ENCODE peak calls at places on chromosome 20, in eight cellular contexts. A is lower lobe of right lung, W is GM23338, H is choroid plexus epithelial cell, V is fibroblast of mammary gland, L is HepG2, F is stomach, G is left lung. C is an unnamed sample.

GRCh38 chr20:25551413-25552210 is 33.7 kb downstream of the NINL start:
- DNase-seq in L (no peak), F (no peak), V (peak; percentile 31), G (no peak), H (no peak), A (no peak), W (no peak), C (no peak)

GRCh38 chr20:1674361-1674760 is 16.8 kb upstream of the SIRPG start:
- DNase-seq in L (no peak), W (no peak), V (no peak), G (no peak), H (no peak), A (no peak), F (peak; percentile 29), C (no peak)

GRCh38 chr20:40810336-40810735 is 121.3 kb upstream of the MAFB start:
- DNase-seq in L (no peak), V (no peak), F (no peak), H (no peak), A (no peak), G (no peak), W (no peak), C (peak; percentile 42)

GRCh38 chr20:53692465-53693067 is 98.9 kb upstream of the ZNF217 start:
- DNase-seq in L (no peak), A (no peak), H (no peak), V (peak; percentile 94), F (no peak), G (no peak), W (no peak), C (no peak)

GRCh38 chr20:21105429-21106170 is 558 bp downstream of the LINC00237 start:
- DNase-seq in V (no peak), G (peak; percentile 74), W (peak; percentile 83), A (no peak), H (no peak), L (no peak), F (no peak), C (peak; percentile 71)

GRCh38 chr20:37251836-37252477 is 9.7 kb downstream of the GHRH start:
- DNase-seq in H (no peak), W (peak; percentile 66), F (no peak), L (no peak), G (no peak), A (no peak), V (no peak), C (no peak)

GRCh38 chr20:32965581-32966373 is 38.5 kb downstream of the SUN5 start:
- DNase-seq in V (no peak), W (no peak), F (peak; percentile 22), L (no peak), G (no peak), A (no peak), H (no peak), C (peak; percentile 63)

GRCh38 chr20:58228484-58229197 is at the start of gene ANKRD60:
- DNase-seq in V (peak; percentile 67), A (no peak), F (no peak), W (peak; percentile 83), G (no peak), L (no peak), H (peak; percentile 63), C (no peak)

GRCh38 chr20:13873814-13874213 is 89.0 kb downstream of the NDUFAF5 start:
- DNase-seq in A (no peak), F (no peak), H (no peak), W (peak; percentile 34), V (no peak), G (no peak), L (no peak), C (no peak)

GRCh38 chr20:13865825-13866351 is 81.1 kb downstream of the NDUFAF5 start:
- DNase-seq in H (no peak), V (peak; percentile 82), W (no peak), A (no peak), G (no peak), F (no peak), L (no peak), C (no peak)

GRCh38 chr20:13868331-13868730 is 83.5 kb downstream of the NDUFAF5 start:
- DNase-seq in F (no peak), W (no peak), H (peak; percentile 3), V (peak; percentile 83), A (no peak), G (no peak), L (no peak), C (no peak)

GRCh38 chr20:13874269-13875158 is 89.7 kb downstream of the NDUFAF5 start:
- DNase-seq in V (no peak), W (peak; percentile 74), A (no peak), L (no peak), G (no peak), H (no peak), F (no peak), C (no peak)

GRCh38 chr20:13870349-13870748 is 85.5 kb downstream of the NDUFAF5 start:
- DNase-seq in H (no peak), V (no peak), A (no peak), G (no peak), W (peak; percentile 55), F (no peak), L (peak; percentile 21), C (no peak)
- TF ChIP-seq CTCF in H (no peak), V (no peak), A (no peak), G (no peak), W (peak; percentile 52), F (no peak), L (peak; percentile 40), C (no peak)

DNA sequence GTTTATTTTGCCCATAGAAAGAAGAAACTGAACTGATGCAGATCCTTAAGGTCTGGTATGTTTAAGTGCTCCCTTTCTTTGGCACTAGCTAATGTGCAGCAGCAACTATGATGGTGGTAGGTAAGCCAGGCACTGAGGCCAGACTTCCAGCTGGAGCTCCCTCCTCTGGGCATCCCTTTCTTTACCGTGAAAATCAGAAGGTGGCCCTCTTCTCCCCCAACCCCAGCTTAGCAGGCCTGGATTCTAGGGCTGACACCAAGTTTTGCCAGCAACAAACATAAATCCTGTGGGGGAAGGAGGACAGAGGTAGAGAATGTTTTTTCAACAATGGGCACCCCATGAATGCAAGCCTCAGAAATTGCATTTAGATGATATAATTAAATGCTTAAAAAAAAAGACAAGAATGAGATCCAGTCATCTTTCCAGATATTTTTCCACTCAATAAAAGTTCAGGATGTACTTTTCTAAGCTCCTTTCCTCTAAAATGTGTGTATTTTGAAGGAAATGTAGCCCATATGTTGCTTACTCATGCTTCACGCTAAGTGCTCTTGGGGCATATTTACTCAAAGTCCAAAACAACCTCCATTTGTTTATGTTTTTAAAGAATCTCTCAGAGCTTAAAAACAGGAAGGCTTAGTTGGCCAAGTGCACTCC is 123.9 kb upstream of the NXT1 start:
- DNase-seq in L (no peak), H (no peak), F (no peak), V (peak; percentile 82), W (no peak), G (no peak), A (no peak), C (no peak)
- TF ChIP-seq CTCF in L (no peak), H (no peak), F (no peak), V (no peak), W (no peak), G (no peak), A (no peak), C (no peak)

GRCh38 chr20:13493143-13493542 is 145.6 kb downstream of the TASP1 start:
- DNase-seq in G (no peak), F (no peak), W (peak; percentile 50), L (no peak), H (no peak), A (no peak), V (no peak), C (no peak)

GRCh38 chr20:13486694-13487093 is 152.0 kb downstream of the TASP1 start:
- DNase-seq in A (no peak), H (peak; percentile 10), G (no peak), F (no peak), V (peak; percentile 21), W (no peak), L (no peak), C (no peak)

GRCh38 chr20:13487202-13487601 is 151.5 kb downstream of the TASP1 start:
- DNase-seq in V (peak; percentile 23), W (no peak), G (no peak), L (no peak), H (no peak), A (no peak), F (no peak), C (no peak)

GRCh38 chr20:13494019-13494418 is 144.7 kb downstream of the TASP1 start:
- DNase-seq in G (no peak), F (no peak), L (no peak), V (peak; percentile 59), H (peak; percentile 42), A (no peak), W (no peak), C (no peak)

GRCh38 chr20:13492001-13492480 is 146.7 kb downstream of the TASP1 start:
- DNase-seq in F (no peak), A (no peak), V (peak; percentile 87), L (no peak), G (no peak), H (peak; percentile 84), W (peak; percentile 89), C (no peak)
- TF ChIP-seq CTCF in F (no peak), A (no peak), V (peak; percentile 4), L (no peak), G (peak; percentile 4), H (peak; percentile 24), W (no peak), C (peak; percentile 69)

GRCh38 chr20:50190251-50191064 is at the start of gene CEBPB:
- DNase-seq in A (peak; percentile 94), L (peak; percentile 90), V (peak; percentile 84), W (peak; percentile 95), G (peak; percentile 98), F (peak; percentile 94), H (peak; percentile 93), C (peak; percentile 97)

GRCh38 chr20:50192364-50193168 is 1.9 kb downstream of the CEBPB start:
- DNase-seq in L (peak; percentile 92), V (peak; percentile 86), F (peak; percentile 78), W (peak; percentile 88), A (peak; percentile 89), H (peak; percentile 92), G (peak; percentile 94), C (no peak)

GRCh38 chr20:50191065-50191565 is 485 bp downstream of the CEBPB start:
- DNase-seq in W (peak; percentile 28), H (peak; percentile 90), L (no peak), A (peak; percentile 86), V (peak; percentile 29), F (peak; percentile 71), G (peak; percentile 96), C (no peak)

GRCh38 chr20:50193169-50193850 is 2.7 kb downstream of the CEBPB start:
- DNase-seq in W (no peak), H (peak; percentile 25), A (no peak), G (no peak), L (no peak), F (no peak), V (peak; percentile 49), C (no peak)

DNA sequence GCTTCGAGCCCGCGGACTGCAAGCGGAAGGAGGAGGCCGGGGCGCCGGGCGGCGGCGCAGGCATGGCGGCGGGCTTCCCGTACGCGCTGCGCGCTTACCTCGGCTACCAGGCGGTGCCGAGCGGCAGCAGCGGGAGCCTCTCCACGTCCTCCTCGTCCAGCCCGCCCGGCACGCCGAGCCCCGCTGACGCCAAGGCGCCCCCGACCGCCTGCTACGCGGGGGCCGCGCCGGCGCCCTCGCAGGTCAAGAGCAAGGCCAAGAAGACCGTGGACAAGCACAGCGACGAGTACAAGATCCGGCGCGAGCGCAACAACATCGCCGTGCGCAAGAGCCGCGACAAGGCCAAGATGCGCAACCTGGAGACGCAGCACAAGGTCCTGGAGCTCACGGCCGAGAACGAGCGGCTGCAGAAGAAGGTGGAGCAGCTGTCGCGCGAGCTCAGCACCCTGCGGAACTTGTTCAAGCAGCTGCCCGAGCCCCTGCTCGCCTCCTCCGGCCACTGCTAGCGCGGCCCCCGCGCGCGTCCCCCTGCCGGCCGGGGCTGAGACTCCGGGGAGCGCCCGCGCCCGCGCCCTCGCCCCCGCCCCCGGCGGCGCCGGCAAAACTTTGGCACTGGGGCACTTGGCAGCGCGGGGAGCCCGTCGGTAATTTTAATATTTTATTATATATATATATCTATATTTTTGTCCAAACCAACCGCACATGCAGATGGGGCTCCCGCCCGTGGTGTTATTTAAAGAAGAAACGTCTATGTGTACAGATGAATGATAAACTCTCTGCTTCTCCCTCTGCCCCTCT is 1.1 kb downstream of the CEBPB start:
- DNase-seq in A (peak; percentile 78), F (peak; percentile 47), H (peak; percentile 58), V (no peak), L (peak; percentile 42), G (peak; percentile 87), W (peak; percentile 78), C (peak; percentile 84)
- TF ChIP-seq CTCF in A (peak; percentile 47), F (no peak), H (peak; percentile 21), V (no peak), L (peak; percentile 29), G (peak; percentile 48), W (no peak), C (peak; percentile 83)